ENCODE peak calls at places on chromosomes 6 and 20, in seven cellular contexts. H, Y, B, G, L, P and F are unnamed samples.

GRCh38 chr6:20691185-20691584 is 156.9 kb downstream of the CDKAL1 start:
- DNase-seq in H (no peak), Y (no peak), B (no peak), G (no peak), L (no peak), P (no peak), F (no peak)

GRCh38 chr20:60332523-60332922 is 374.3 kb downstream of the CDH26 start:
- DNase-seq in H (no peak), Y (no peak), B (no peak), G (no peak), L (no peak), P (no peak), F (peak)

GRCh38 chr20:40265872-40266533 is 423.0 kb downstream of the MAFB start:
- DNase-seq in H (no peak), Y (no peak), B (peak), G (peak), L (no peak), P (peak), F (peak)

GRCh38 chr6:30643656-30644055 is 3.3 kb upstream of the C6orf136 start:
- DNase-seq in H (no peak), Y (no peak), B (peak), G (no peak), L (no peak), P (no peak), F (no peak)

GRCh38 chr6:16334671-16335070 is 96.3 kb downstream of the GMPR start:
- DNase-seq in H (no peak), Y (no peak), B (peak), G (peak), L (no peak), P (peak), F (peak)

GRCh38 chr20:61280217-61280980 is 28.3 kb downstream of the CDH4 start:
- DNase-seq in H (no peak), Y (no peak), B (no peak), G (no peak), L (no peak), P (no peak), F (no peak)

GRCh38 chr6:52233975-52234823 is 10.1 kb downstream of the IL17F start:
- DNase-seq in H (no peak), Y (no peak), B (peak), G (peak), L (peak), P (no peak), F (peak)

GRCh38 chr6:119511024-119511423 is 161.5 kb upstream of the MAN1A1 start:
- DNase-seq in H (no peak), Y (no peak), B (no peak), G (no peak), L (no peak), P (no peak), F (no peak)

GRCh38 chr20:46568570-46569129 is 18.2 kb upstream of the OCSTAMP start:
- DNase-seq in H (no peak), Y (no peak), B (peak), G (peak), L (peak), P (peak), F (peak)

GRCh38 chr6:25942561-25943147 is 12.2 kb upstream of the SLC17A2 start:
- DNase-seq in H (no peak), Y (no peak), B (peak), G (peak), L (no peak), P (no peak), F (peak)

GRCh38 chr20:47957135-47957534 is 171.9 kb upstream of the SULF2 start:
- DNase-seq in H (no peak), Y (no peak), B (no peak), G (no peak), L (no peak), P (no peak), F (no peak)

GRCh38 chr20:56328861-56329260 is 29.9 kb upstream of the FAM210B start:
- DNase-seq in H (no peak), Y (no peak), B (peak), G (no peak), L (no peak), P (no peak), F (peak)

GRCh38 chr6:26545617-26546016 is 7.5 kb downstream of the HMGN4 start:
- DNase-seq in H (no peak), Y (no peak), B (no peak), G (no peak), L (no peak), P (no peak), F (no peak)

GRCh38 chr6:40582892-40583291 is 4.3 kb downstream of the LRFN2 start:
- DNase-seq in H (no peak), Y (no peak), B (no peak), G (no peak), L (no peak), P (no peak), F (no peak)

GRCh38 chr6:154933181-154933827 is 61.8 kb upstream of the TIAM2 start:
- DNase-seq in H (no peak), Y (peak), B (no peak), G (peak), L (no peak), P (no peak), F (no peak)

GRCh38 chr6:39357998-39358686 is 35.6 kb upstream of the KCNK16 start:
- DNase-seq in H (no peak), Y (peak), B (peak), G (peak), L (peak), P (peak), F (peak)

GRCh38 chr20:20554951-20555350 is 157.5 kb downstream of the RALGAPA2 start:
- DNase-seq in H (no peak), Y (no peak), B (no peak), G (no peak), L (no peak), P (no peak), F (no peak)

GRCh38 chr20:1897486-1897885 is 2.3 kb downstream of the SIRPA start:
- DNase-seq in H (no peak), Y (no peak), B (peak), G (no peak), L (no peak), P (no peak), F (peak)

GRCh38 chr20:1899169-1899525 is 3.9 kb downstream of the SIRPA start:
- DNase-seq in H (no peak), Y (no peak), B (no peak), G (no peak), L (no peak), P (no peak), F (no peak)

GRCh38 chr20:1897965-1898464 is 2.8 kb downstream of the SIRPA start:
- DNase-seq in H (no peak), Y (no peak), B (peak), G (no peak), L (no peak), P (no peak), F (peak)

GRCh38 chr20:1900321-1900791 is 5.1 kb downstream of the SIRPA start:
- DNase-seq in H (no peak), Y (no peak), B (peak), G (peak), L (no peak), P (peak), F (peak)

GRCh38 chr20:1898496-1899168 is 3.4 kb downstream of the SIRPA start:
- DNase-seq in H (no peak), Y (no peak), B (no peak), G (no peak), L (no peak), P (no peak), F (no peak)
- H3K4me3 ChIP-seq in H (no peak), Y (peak), B (no peak), G (no peak), L (no peak), P (no peak), F (no peak)

DNA sequence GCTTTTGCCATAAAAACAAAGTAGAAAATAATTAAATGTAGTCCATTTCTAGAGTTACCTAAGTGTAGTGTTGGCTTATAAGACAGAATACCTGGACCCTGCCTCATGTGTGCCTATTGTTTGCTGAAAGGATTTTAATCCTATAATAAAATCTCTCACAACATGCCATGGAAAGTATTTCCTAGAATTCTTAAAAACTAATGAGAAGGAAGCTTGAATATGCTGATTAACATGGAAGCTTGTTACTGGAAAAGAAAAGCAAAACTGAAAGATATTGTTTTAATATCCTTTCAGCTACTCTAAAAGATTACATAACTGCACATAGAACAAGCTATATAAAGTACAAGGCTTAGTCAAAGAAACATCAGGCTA is 18.0 kb upstream of the FAM135A start:
- DNase-seq in H (no peak), Y (no peak), B (no peak), G (no peak), L (no peak), P (no peak), F (no peak)
- H3K4me3 ChIP-seq in H (no peak), Y (no peak), B (no peak), G (no peak), L (no peak), P (no peak), F (no peak)

GRCh38 chr6:32941412-32941784 is 570 bp upstream of the HLA-DMB start:
- DNase-seq in H (peak), Y (no peak), B (no peak), G (no peak), L (no peak), P (no peak), F (no peak)
- H3K4me3 ChIP-seq in H (peak), Y (no peak), B (no peak), G (no peak), L (no peak), P (no peak), F (no peak)

DNA sequence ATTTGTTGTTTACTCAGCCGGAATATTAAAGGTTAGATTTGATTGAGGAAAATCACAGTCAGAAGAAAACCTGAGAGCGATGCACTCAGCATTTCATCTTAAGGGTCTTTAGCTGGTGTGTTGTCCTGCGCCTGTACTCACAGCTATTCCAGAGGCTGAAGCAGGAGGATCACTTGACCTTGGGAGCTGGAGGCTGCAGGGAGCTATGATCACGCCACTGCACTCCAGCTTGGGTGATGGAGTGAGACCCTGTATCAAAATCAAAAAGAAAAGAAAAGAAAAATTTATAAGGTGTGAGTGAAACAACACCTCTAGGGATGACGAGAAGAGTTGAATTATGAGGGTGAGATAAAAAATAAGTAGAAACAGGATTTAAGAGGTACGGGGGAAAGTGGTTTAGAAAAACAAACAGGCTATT is 165.0 kb downstream of the TRIM27 start:
- DNase-seq in H (no peak), Y (no peak), B (no peak), G (no peak), L (no peak), P (no peak), F (no peak)
- H3K4me3 ChIP-seq in H (no peak), Y (no peak), B (no peak), G (no peak), L (peak), P (no peak), F (no peak)

GRCh38 chr6:124854338-124854922 is 107.8 kb upstream of the RNF217 start:
- DNase-seq in H (no peak), Y (no peak), B (peak), G (no peak), L (no peak), P (no peak), F (no peak)

GRCh38 chr6:124859366-124859765 is 102.9 kb upstream of the RNF217 start:
- DNase-seq in H (no peak), Y (no peak), B (no peak), G (no peak), L (no peak), P (no peak), F (no peak)

GRCh38 chr6:124858564-124858963 is 103.7 kb upstream of the RNF217 start:
- DNase-seq in H (no peak), Y (no peak), B (no peak), G (no peak), L (no peak), P (no peak), F (peak)

DNA sequence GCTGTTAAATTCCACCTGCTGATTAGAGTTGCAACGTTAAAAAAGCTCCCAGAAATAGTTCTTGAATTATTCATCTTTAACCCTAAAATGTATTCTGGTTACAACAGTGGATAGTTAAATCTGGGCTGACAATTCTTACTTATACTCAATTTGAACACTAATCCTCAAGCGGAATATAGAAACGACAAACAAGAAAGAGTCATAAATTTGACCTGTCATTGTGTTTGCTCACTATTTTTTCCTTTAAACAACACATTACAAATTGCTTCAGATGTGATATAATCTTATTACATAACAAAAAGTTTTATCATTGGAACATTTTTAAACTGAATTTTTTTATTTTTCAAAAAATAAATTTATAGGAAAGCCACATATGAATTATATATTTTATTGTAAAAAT is 104.5 kb upstream of the RNF217 start:
- DNase-seq in H (no peak), Y (no peak), B (no peak), G (no peak), L (no peak), P (no peak), F (no peak)
- H3K4me3 ChIP-seq in H (no peak), Y (no peak), B (no peak), G (no peak), L (no peak), P (no peak), F (no peak)

GRCh38 chr20:36847009-36847709 is 28.8 kb upstream of the TLDC2 start:
- DNase-seq in H (no peak), Y (peak), B (peak), G (peak), L (no peak), P (peak), F (peak)

GRCh38 chr20:36849333-36850065 is 26.4 kb upstream of the TLDC2 start:
- DNase-seq in H (no peak), Y (no peak), B (no peak), G (no peak), L (no peak), P (no peak), F (no peak)

GRCh38 chr20:36847710-36848040 is 28.3 kb upstream of the TLDC2 start:
- DNase-seq in H (no peak), Y (no peak), B (no peak), G (no peak), L (no peak), P (no peak), F (peak)

GRCh38 chr20:36848677-36849076 is 27.3 kb upstream of the TLDC2 start:
- DNase-seq in H (no peak), Y (no peak), B (no peak), G (no peak), L (no peak), P (no peak), F (no peak)

GRCh38 chr20:36848078-36848660 is 27.8 kb upstream of the TLDC2 start:
- DNase-seq in H (no peak), Y (no peak), B (peak), G (peak), L (no peak), P (peak), F (peak)
- H3K4me3 ChIP-seq in H (no peak), Y (peak), B (no peak), G (no peak), L (no peak), P (no peak), F (no peak)

DNA sequence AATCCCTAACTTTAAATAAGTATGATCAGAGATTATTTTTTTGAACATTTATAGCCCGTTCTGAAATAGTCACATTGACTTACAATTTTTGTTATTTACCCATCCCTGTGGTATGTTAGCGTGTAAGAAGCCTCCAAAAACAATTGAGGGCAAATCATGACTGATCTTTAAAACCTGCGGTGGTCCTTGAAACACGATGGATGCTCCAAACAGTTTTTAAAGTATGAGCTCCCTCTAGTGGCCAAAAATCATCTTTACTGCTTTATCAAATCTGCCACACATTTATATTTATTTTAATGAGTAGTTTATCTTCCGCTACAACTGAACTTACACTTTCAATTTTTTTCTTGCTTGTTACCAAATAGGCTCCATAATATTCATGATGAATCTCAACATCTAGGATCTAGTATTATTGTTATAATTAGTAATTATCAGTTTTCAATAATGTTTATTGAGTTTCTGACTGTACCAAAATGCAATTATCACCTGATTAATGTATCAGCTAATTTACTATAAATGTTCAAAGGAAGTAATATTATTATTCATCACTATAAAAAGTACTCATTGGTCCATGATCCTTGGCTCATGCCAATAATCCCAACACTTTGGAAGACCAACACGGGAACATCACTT is 52.2 kb downstream of the MARCKS start:
- DNase-seq in H (no peak), Y (no peak), B (peak), G (peak), L (peak), P (no peak), F (peak)
- H3K4me3 ChIP-seq in H (no peak), Y (no peak), B (no peak), G (no peak), L (no peak), P (no peak), F (no peak)